ENCODE peak calls at places on chromosomes 3 and 15, in eight cellular contexts. H is T-helper 1 cell; E is stimulated activated CD4-positive, alpha-beta T cell treated with anti-CD3 and anti-CD28 coated beads, Interleukin-15, amount 100 ng/mL, for 24 hours; Y is activated T-cell treated with anti-CD3 and anti-CD28 coated beads for 24 hours; K is left cardiac atrium; A is lung microvascular endothelial cell; F is omental fat pad; P is Calu3. N is an unnamed sample.

GRCh38 chr3:143078883-143079282 is 40.7 kb upstream of the CHST2 start:
- DNase-seq in F (no peak), K (no peak), E (no peak), Y (no peak), P (no peak), A (no peak), H (no peak), N (no peak)

GRCh38 chr3:47594792-47595191 is 16.1 kb upstream of the CSPG5 start:
- DNase-seq in H (no peak), K (no peak), F (no peak), A (no peak), E (no peak), P (no peak), Y (no peak), N (no peak)

GRCh38 chr15:49225572-49226281 is 55.7 kb downstream of the GALK2 start:
- DNase-seq in Y (no peak), H (no peak), K (no peak), F (no peak), P (peak; percentile 37), E (no peak), A (peak; percentile 5), N (no peak)

GRCh38 chr15:71294636-71295241 is 179.5 kb downstream of the THSD4 start:
- DNase-seq in K (peak; percentile 25), A (no peak), P (peak; percentile 25), E (no peak), H (no peak), F (no peak), Y (no peak), N (no peak)

GRCh38 chr15:87080547-87080946 is 1000.9 kb downstream of the AGBL1 start:
- DNase-seq in E (no peak), K (no peak), F (no peak), Y (no peak), A (no peak), P (no peak), H (no peak), N (no peak)

GRCh38 chr15:62392411-62392810 is 227.3 kb upstream of the C2CD4B start:
- DNase-seq in E (peak; percentile 19), P (peak; percentile 30), Y (no peak), K (no peak), H (no peak), F (no peak), A (no peak), N (no peak)

GRCh38 chr3:45553469-45553974 is 41.0 kb upstream of the LIMD1 start:
- DNase-seq in H (no peak), K (peak; percentile 62), Y (no peak), A (peak; percentile 53), P (peak; percentile 17), F (no peak), E (no peak), N (peak; percentile 88)

GRCh38 chr15:26235864-26236263 is 372.7 kb upstream of the ATP10A start:
- DNase-seq in A (no peak), F (no peak), P (no peak), Y (no peak), H (no peak), E (no peak), K (no peak), N (no peak)

GRCh38 chr3:195003006-195003892 is 267.7 kb downstream of the XXYLT1 start:
- DNase-seq in P (no peak), Y (no peak), K (peak; percentile 71), F (no peak), H (no peak), E (no peak), A (no peak), N (peak; percentile 67)

GRCh38 chr3:97882975-97883598 is 61.3 kb downstream of the CRYBG3 start:
- DNase-seq in F (no peak), P (peak; percentile 54), E (peak; percentile 12), A (peak; percentile 67), Y (peak; percentile 23), K (no peak), H (no peak), N (no peak)

GRCh38 chr3:94413721-94414106 is 350.9 kb downstream of the NSUN3 start:
- DNase-seq in K (no peak), P (no peak), A (peak; percentile 3), H (no peak), Y (no peak), F (no peak), E (no peak), N (no peak)

GRCh38 chr15:47293763-47294162 is 423.5 kb upstream of the SEMA6D start:
- DNase-seq in P (no peak), A (no peak), K (peak; percentile 70), H (no peak), F (no peak), E (no peak), Y (no peak), N (peak; percentile 91)

GRCh38 chr15:70257047-70257446 is 159.3 kb upstream of the TLE3 start:
- DNase-seq in E (no peak), Y (no peak), K (no peak), A (no peak), P (no peak), H (no peak), F (no peak), N (no peak)

GRCh38 chr3:158456114-158456513 is 114.9 kb upstream of the MLF1 start:
- DNase-seq in F (no peak), E (no peak), H (no peak), P (no peak), A (no peak), Y (no peak), K (no peak), N (no peak)

GRCh38 chr3:61903931-61904657 is 342.7 kb downstream of the PTPRG start:
- DNase-seq in P (no peak), H (no peak), F (no peak), K (no peak), Y (no peak), A (no peak), E (no peak), N (peak; percentile 40)

GRCh38 chr15:78650022-78650421 is 9.0 kb upstream of the CHRNB4 start:
- DNase-seq in K (no peak), A (no peak), E (no peak), P (no peak), Y (no peak), F (no peak), H (no peak), N (no peak)

GRCh38 chr15:83904107-83904720 is 250.3 kb downstream of the ADAMTSL3 start:
- DNase-seq in H (no peak), A (peak; percentile 17), Y (no peak), F (no peak), E (no peak), K (no peak), P (no peak), N (no peak)

GRCh38 chr3:57100046-57100695 is 39.7 kb downstream of the SPATA12 start:
- DNase-seq in P (peak; percentile 79), Y (peak; percentile 64), F (peak; percentile 54), E (peak; percentile 74), A (peak; percentile 87), H (no peak), K (peak; percentile 52), N (peak; percentile 92)

GRCh38 chr15:85744636-85745422 is 49.9 kb downstream of the KLHL25 start:
- DNase-seq in Y (no peak), F (no peak), A (no peak), H (no peak), K (no peak), E (no peak), P (no peak), N (no peak)

GRCh38 chr3:123406598-123406997 is 42.3 kb downstream of the ADCY5 start:
- DNase-seq in Y (no peak), E (no peak), A (no peak), K (peak; percentile 84), P (no peak), H (no peak), F (no peak), N (no peak)

GRCh38 chr3:161069441-161070251 is 35.5 kb downstream of the B3GALNT1 start:
- DNase-seq in H (no peak), P (peak; percentile 31), E (no peak), Y (no peak), K (no peak), F (no peak), A (peak; percentile 51), N (peak; percentile 33)

GRCh38 chr3:7744850-7745249 is 756.8 kb upstream of the LMCD1 start:
- DNase-seq in H (no peak), Y (no peak), F (no peak), A (peak; percentile 20), K (no peak), E (no peak), P (no peak), N (no peak)

GRCh38 chr3:149554826-149555225 is 80.3 kb downstream of the TM4SF4 start:
- DNase-seq in K (no peak), E (no peak), Y (no peak), A (peak; percentile 94), P (no peak), F (no peak), H (no peak), N (no peak)

GRCh38 chr3:32419766-32420137 is 28.1 kb downstream of the CMTM7 start:
- DNase-seq in A (no peak), P (no peak), Y (no peak), E (no peak), H (no peak), F (no peak), K (no peak), N (no peak)

GRCh38 chr15:58260911-58261267 is 122.7 kb downstream of the AQP9 start:
- DNase-seq in E (no peak), Y (no peak), F (no peak), A (no peak), K (peak; percentile 68), P (no peak), H (no peak), N (peak; percentile 49)

GRCh38 chr15:34729056-34729455 is 25.7 kb downstream of the GJD2 start:
- DNase-seq in F (no peak), E (no peak), Y (no peak), H (no peak), P (no peak), A (no peak), K (no peak), N (no peak)

GRCh38 chr3:49535971-49536874 is 18.1 kb upstream of the BSN start:
- DNase-seq in E (no peak), A (no peak), P (no peak), F (no peak), K (no peak), Y (no peak), H (no peak), N (no peak)

GRCh38 chr15:63348392-63348791 is 33.3 kb downstream of the CA12 start:
- DNase-seq in H (no peak), A (peak; percentile 71), E (no peak), P (peak; percentile 40), K (peak; percentile 54), Y (no peak), F (no peak), N (peak; percentile 91)

GRCh38 chr3:157128771-157129671 is 30.9 kb downstream of the CCNL1 start:
- DNase-seq in F (no peak), A (peak; percentile 17), H (no peak), E (peak; percentile 49), P (peak; percentile 86), Y (no peak), K (peak; percentile 36), N (no peak)

GRCh38 chr3:50562866-50563265 is 4.7 kb downstream of the C3orf18 start:
- DNase-seq in K (no peak), H (no peak), P (no peak), A (no peak), Y (no peak), F (no peak), E (no peak), N (no peak)

GRCh38 chr3:135966875-135967274 is 1.3 kb downstream of the PPP2R3A start:
- DNase-seq in Y (no peak), A (no peak), P (no peak), E (no peak), H (no peak), K (no peak), F (no peak), N (no peak)

GRCh38 chr3:194574639-194575483 is 58.4 kb downstream of the TMEM44 start:
- DNase-seq in F (no peak), P (peak; percentile 25), K (peak; percentile 49), E (no peak), Y (no peak), H (no peak), A (no peak), N (peak; percentile 41)

GRCh38 chr3:44252332-44252731 is 10.6 kb downstream of the TOPAZ1 start:
- DNase-seq in F (no peak), A (peak; percentile 77), K (no peak), P (peak; percentile 4), E (no peak), H (no peak), Y (no peak), N (no peak)

GRCh38 chr15:43214592-43215295 is 6.1 kb downstream of the EPB42 start:
- DNase-seq in E (no peak), A (no peak), K (no peak), H (no peak), P (no peak), F (no peak), Y (no peak), N (peak; percentile 75)

N was measured in lower leg skin.